ENCODE peak calls at places on chromosomes 5 and 9, in four cellular contexts. One of them, this sample, is unnamed.

GRCh38 chr9:27385606-27386005 is 88.7 kb upstream of the EQTN start:
- DNase-seq in NCI-H69: peak
- DNase-seq in naive thymus-derived CD4-positive, alpha-beta T cell: no peak
- DNase-seq in stimulated activated CD8-positive, alpha-beta memory T cell treated with anti-CD3 and anti-CD28 coated beads, Interleukin-2, amount 100 ng/mL, for 1 hour: no peak
- DNase-seq in this sample: no peak

GRCh38 chr9:86488794-86489193 is 134.6 kb upstream of the TUT7 start:
- DNase-seq in NCI-H69: peak
- DNase-seq in naive thymus-derived CD4-positive, alpha-beta T cell: no peak
- DNase-seq in stimulated activated CD8-positive, alpha-beta memory T cell treated with anti-CD3 and anti-CD28 coated beads, Interleukin-2, amount 100 ng/mL, for 1 hour: no peak
- DNase-seq in this sample: no peak

GRCh38 chr9:137611623-137612609 is 6.4 kb downstream of the ARRDC1 start:
- DNase-seq in NCI-H69: peak
- DNase-seq in naive thymus-derived CD4-positive, alpha-beta T cell: no peak
- DNase-seq in stimulated activated CD8-positive, alpha-beta memory T cell treated with anti-CD3 and anti-CD28 coated beads, Interleukin-2, amount 100 ng/mL, for 1 hour: no peak
- DNase-seq in this sample: no peak

GRCh38 chr5:148585988-148586387 is 68.3 kb downstream of the HTR4 start:
- DNase-seq in NCI-H69: no peak
- DNase-seq in naive thymus-derived CD4-positive, alpha-beta T cell: no peak
- DNase-seq in stimulated activated CD8-positive, alpha-beta memory T cell treated with anti-CD3 and anti-CD28 coated beads, Interleukin-2, amount 100 ng/mL, for 1 hour: no peak
- DNase-seq in this sample: no peak

GRCh38 chr9:14993891-14994554 is 83.8 kb upstream of the FREM1 start:
- DNase-seq in NCI-H69: no peak
- DNase-seq in naive thymus-derived CD4-positive, alpha-beta T cell: peak
- DNase-seq in stimulated activated CD8-positive, alpha-beta memory T cell treated with anti-CD3 and anti-CD28 coated beads, Interleukin-2, amount 100 ng/mL, for 1 hour: no peak
- DNase-seq in this sample: peak

GRCh38 chr9:127095416-127095815 is 27.0 kb downstream of the ANGPTL2 start:
- DNase-seq in NCI-H69: no peak
- DNase-seq in naive thymus-derived CD4-positive, alpha-beta T cell: no peak
- DNase-seq in stimulated activated CD8-positive, alpha-beta memory T cell treated with anti-CD3 and anti-CD28 coated beads, Interleukin-2, amount 100 ng/mL, for 1 hour: no peak
- DNase-seq in this sample: no peak

GRCh38 chr5:18653216-18653752 is 1019.0 kb downstream of the TAF11L14 start:
- DNase-seq in NCI-H69: no peak
- DNase-seq in naive thymus-derived CD4-positive, alpha-beta T cell: no peak
- DNase-seq in stimulated activated CD8-positive, alpha-beta memory T cell treated with anti-CD3 and anti-CD28 coated beads, Interleukin-2, amount 100 ng/mL, for 1 hour: no peak
- DNase-seq in this sample: no peak

GRCh38 chr9:131727184-131727785 is 12.6 kb downstream of the RAPGEF1 start:
- DNase-seq in NCI-H69: no peak
- DNase-seq in naive thymus-derived CD4-positive, alpha-beta T cell: no peak
- DNase-seq in stimulated activated CD8-positive, alpha-beta memory T cell treated with anti-CD3 and anti-CD28 coated beads, Interleukin-2, amount 100 ng/mL, for 1 hour: no peak
- DNase-seq in this sample: no peak

GRCh38 chr9:37027582-37028424 is 6.3 kb downstream of the PAX5 start:
- DNase-seq in NCI-H69: peak
- DNase-seq in naive thymus-derived CD4-positive, alpha-beta T cell: peak
- DNase-seq in stimulated activated CD8-positive, alpha-beta memory T cell treated with anti-CD3 and anti-CD28 coated beads, Interleukin-2, amount 100 ng/mL, for 1 hour: peak
- DNase-seq in this sample: peak

GRCh38 chr9:132090771-132091170 is 11.1 kb upstream of the MED27 start:
- DNase-seq in NCI-H69: no peak
- DNase-seq in naive thymus-derived CD4-positive, alpha-beta T cell: no peak
- DNase-seq in stimulated activated CD8-positive, alpha-beta memory T cell treated with anti-CD3 and anti-CD28 coated beads, Interleukin-2, amount 100 ng/mL, for 1 hour: no peak
- DNase-seq in this sample: no peak

GRCh38 chr5:179344301-179345178 is 721 bp downstream of the ADAMTS2 start:
- DNase-seq in NCI-H69: peak
- DNase-seq in naive thymus-derived CD4-positive, alpha-beta T cell: no peak
- DNase-seq in stimulated activated CD8-positive, alpha-beta memory T cell treated with anti-CD3 and anti-CD28 coated beads, Interleukin-2, amount 100 ng/mL, for 1 hour: no peak
- DNase-seq in this sample: no peak

GRCh38 chr5:138559937-138560336 is 15.3 kb downstream of the HSPA9 start:
- DNase-seq in NCI-H69: no peak
- DNase-seq in naive thymus-derived CD4-positive, alpha-beta T cell: no peak
- DNase-seq in stimulated activated CD8-positive, alpha-beta memory T cell treated with anti-CD3 and anti-CD28 coated beads, Interleukin-2, amount 100 ng/mL, for 1 hour: no peak
- DNase-seq in this sample: no peak

GRCh38 chr9:7045361-7045760 is 287.6 kb downstream of the KDM4C start:
- DNase-seq in NCI-H69: no peak
- DNase-seq in naive thymus-derived CD4-positive, alpha-beta T cell: no peak
- DNase-seq in stimulated activated CD8-positive, alpha-beta memory T cell treated with anti-CD3 and anti-CD28 coated beads, Interleukin-2, amount 100 ng/mL, for 1 hour: no peak
- DNase-seq in this sample: no peak